ENCODE peak calls at places on chromosomes 5 and 9, in four cellular contexts. U is SW 1271; M is activated CD4-positive, alpha-beta T cell treated with anti-CD3 and anti-CD28 coated beads for 1 hour; G is neural crest cell. Z is an unnamed sample.

GRCh38 chr9:120532475-120532874 is 47.5 kb downstream of the CDK5RAP2 start:
- DNase-seq in U (peak), M (no peak), G (no peak), Z (no peak)

GRCh38 chr5:14351086-14351661 is 208.0 kb downstream of the TRIO start:
- DNase-seq in U (no peak), M (no peak), G (no peak), Z (no peak)

GRCh38 chr5:80712914-80713313 is 58.1 kb upstream of the DHFR start:
- DNase-seq in U (no peak), M (no peak), G (no peak), Z (no peak)

GRCh38 chr9:128521955-128522354 is 17.4 kb downstream of the GLE1 start:
- DNase-seq in U (no peak), M (no peak), G (no peak), Z (no peak)

GRCh38 chr5:40832345-40832744 is 2.7 kb downstream of the RPL37 start:
- DNase-seq in U (no peak), M (no peak), G (no peak), Z (no peak)

GRCh38 chr5:65871182-65871581 is 55.2 kb upstream of the ERBIN start:
- DNase-seq in U (peak), M (no peak), G (no peak), Z (no peak)

GRCh38 chr5:109759304-109759703 is 69.6 kb downstream of the MAN2A1 start:
- DNase-seq in U (peak), M (no peak), G (no peak), Z (no peak)

GRCh38 chr9:133955821-133956411 is 36.2 kb downstream of the VAV2 start:
- DNase-seq in U (no peak), M (no peak), G (peak), Z (no peak)

GRCh38 chr5:98432378-98432777 is 341.1 kb upstream of the RGMB start:
- DNase-seq in U (no peak), M (no peak), G (no peak), Z (no peak)

GRCh38 chr5:150619359-150620230 is 20.9 kb upstream of the SYNPO start:
- DNase-seq in U (no peak), M (no peak), G (no peak), Z (no peak)

Z was measured in hypothalamus.